ENCODE peak calls at places on chromosome 2, in seven cellular contexts. One of them, this sample, is unnamed.
A peak's percentile ranks its signal among the peaks of the same experiment; 100 is the strongest.

GRCh38 chr2:70962211-70962884 is 16.1 kb upstream of the ANKRD53 start:
- DNase-seq in tibial nerve: no peak
- DNase-seq in upper lobe of right lung: peak; percentile 49
- DNase-seq in GM12865: no peak
- DNase-seq in Panc1: no peak
- DNase-seq in astrocyte of the spinal cord: no peak
- DNase-seq in A549: no peak
- DNase-seq in this sample: no peak

GRCh38 chr2:111007757-111008688 is 112.7 kb upstream of the BCL2L11 start:
- DNase-seq in tibial nerve: no peak
- DNase-seq in upper lobe of right lung: no peak
- DNase-seq in GM12865: no peak
- DNase-seq in Panc1: no peak
- DNase-seq in astrocyte of the spinal cord: no peak
- DNase-seq in A549: peak; percentile 45
- DNase-seq in this sample: no peak

GRCh38 chr2:11903085-11903484 is 156.7 kb downstream of the LPIN1 start:
- DNase-seq in tibial nerve: no peak
- DNase-seq in upper lobe of right lung: no peak
- DNase-seq in GM12865: no peak
- DNase-seq in Panc1: no peak
- DNase-seq in astrocyte of the spinal cord: no peak
- DNase-seq in A549: no peak
- DNase-seq in this sample: no peak

GRCh38 chr2:230209422-230210051 is 10.2 kb downstream of the SP110 start:
- DNase-seq in tibial nerve: no peak
- DNase-seq in upper lobe of right lung: no peak
- DNase-seq in GM12865: peak; percentile 53
- DNase-seq in Panc1: no peak
- DNase-seq in astrocyte of the spinal cord: no peak
- DNase-seq in A549: no peak
- DNase-seq in this sample: no peak

GRCh38 chr2:120731175-120731574 is 4.5 kb upstream of the GLI2 start:
- DNase-seq in tibial nerve: no peak
- DNase-seq in upper lobe of right lung: no peak
- DNase-seq in GM12865: no peak
- DNase-seq in Panc1: no peak
- DNase-seq in astrocyte of the spinal cord: no peak
- DNase-seq in A549: no peak
- DNase-seq in this sample: no peak

GRCh38 chr2:64675860-64676259 is 22.1 kb upstream of the SERTAD2 start:
- DNase-seq in tibial nerve: no peak
- DNase-seq in upper lobe of right lung: no peak
- DNase-seq in GM12865: no peak
- DNase-seq in Panc1: peak; percentile 77
- DNase-seq in astrocyte of the spinal cord: no peak
- DNase-seq in A549: peak; percentile 32
- DNase-seq in this sample: no peak

GRCh38 chr2:152062130-152063091 is 36.4 kb downstream of the CACNB4 start:
- DNase-seq in tibial nerve: no peak
- DNase-seq in upper lobe of right lung: no peak
- DNase-seq in GM12865: peak; percentile 39
- DNase-seq in Panc1: no peak
- DNase-seq in astrocyte of the spinal cord: no peak
- DNase-seq in A549: peak; percentile 35
- DNase-seq in this sample: no peak

GRCh38 chr2:48607307-48608014 is 10.2 kb upstream of the GTF2A1L start:
- DNase-seq in tibial nerve: no peak
- DNase-seq in upper lobe of right lung: no peak
- DNase-seq in GM12865: no peak
- DNase-seq in Panc1: no peak
- DNase-seq in astrocyte of the spinal cord: peak; percentile 19
- DNase-seq in A549: no peak
- DNase-seq in this sample: peak; percentile 76

GRCh38 chr2:77579076-77579769 is 57.0 kb upstream of the LRRTM4 start:
- DNase-seq in tibial nerve: no peak
- DNase-seq in upper lobe of right lung: no peak
- DNase-seq in GM12865: no peak
- DNase-seq in Panc1: no peak
- DNase-seq in astrocyte of the spinal cord: no peak
- DNase-seq in A549: no peak
- DNase-seq in this sample: no peak

GRCh38 chr2:150142561-150142960 is 344.9 kb downstream of the RND3 start:
- DNase-seq in tibial nerve: no peak
- DNase-seq in upper lobe of right lung: no peak
- DNase-seq in GM12865: no peak
- DNase-seq in Panc1: no peak
- DNase-seq in astrocyte of the spinal cord: peak; percentile 84
- DNase-seq in A549: peak; percentile 45
- DNase-seq in this sample: no peak

GRCh38 chr2:237708491-237708890 is 81.1 kb downstream of the LRRFIP1 start:
- DNase-seq in tibial nerve: no peak
- DNase-seq in upper lobe of right lung: no peak
- DNase-seq in GM12865: no peak
- DNase-seq in Panc1: no peak
- DNase-seq in astrocyte of the spinal cord: no peak
- DNase-seq in A549: no peak
- DNase-seq in this sample: no peak

GRCh38 chr2:237705225-237705524 is 77.8 kb downstream of the LRRFIP1 start:
- DNase-seq in tibial nerve: no peak
- DNase-seq in upper lobe of right lung: no peak
- DNase-seq in GM12865: no peak
- DNase-seq in Panc1: no peak
- DNase-seq in astrocyte of the spinal cord: peak; percentile 59
- DNase-seq in A549: no peak
- DNase-seq in this sample: no peak

GRCh38 chr2:237706257-237706656 is 78.9 kb downstream of the LRRFIP1 start:
- DNase-seq in tibial nerve: no peak
- DNase-seq in upper lobe of right lung: no peak
- DNase-seq in GM12865: no peak
- DNase-seq in Panc1: no peak
- DNase-seq in astrocyte of the spinal cord: no peak
- DNase-seq in A549: no peak
- DNase-seq in this sample: no peak

GRCh38 chr2:237708961-237709360 is 81.6 kb downstream of the LRRFIP1 start:
- DNase-seq in tibial nerve: no peak
- DNase-seq in upper lobe of right lung: no peak
- DNase-seq in GM12865: no peak
- DNase-seq in Panc1: no peak
- DNase-seq in astrocyte of the spinal cord: no peak
- DNase-seq in A549: no peak
- DNase-seq in this sample: no peak

GRCh38 chr2:237707859-237708398 is 80.5 kb downstream of the LRRFIP1 start:
- DNase-seq in tibial nerve: no peak
- DNase-seq in upper lobe of right lung: no peak
- DNase-seq in GM12865: no peak
- DNase-seq in Panc1: no peak
- DNase-seq in astrocyte of the spinal cord: no peak
- DNase-seq in A549: no peak
- DNase-seq in this sample: no peak
- TF ChIP-seq CTCF in tibial nerve: no peak
- TF ChIP-seq CTCF in upper lobe of right lung: no peak
- TF ChIP-seq CTCF in GM12865: no peak
- TF ChIP-seq CTCF in Panc1: no peak
- TF ChIP-seq CTCF in astrocyte of the spinal cord: no peak
- TF ChIP-seq CTCF in A549: no peak
- TF ChIP-seq CTCF in this sample: no peak

GRCh38 chr2:205323929-205324328 is 358.4 kb upstream of the NRP2 start:
- DNase-seq in tibial nerve: no peak
- DNase-seq in upper lobe of right lung: no peak
- DNase-seq in GM12865: peak; percentile 10
- DNase-seq in Panc1: no peak
- DNase-seq in astrocyte of the spinal cord: no peak
- DNase-seq in A549: no peak
- DNase-seq in this sample: no peak
- TF ChIP-seq CTCF in tibial nerve: no peak
- TF ChIP-seq CTCF in upper lobe of right lung: peak; percentile 17
- TF ChIP-seq CTCF in GM12865: peak; percentile 37
- TF ChIP-seq CTCF in Panc1: peak; percentile 65
- TF ChIP-seq CTCF in astrocyte of the spinal cord: peak; percentile 56
- TF ChIP-seq CTCF in A549: no peak
- TF ChIP-seq CTCF in this sample: no peak

DNA sequence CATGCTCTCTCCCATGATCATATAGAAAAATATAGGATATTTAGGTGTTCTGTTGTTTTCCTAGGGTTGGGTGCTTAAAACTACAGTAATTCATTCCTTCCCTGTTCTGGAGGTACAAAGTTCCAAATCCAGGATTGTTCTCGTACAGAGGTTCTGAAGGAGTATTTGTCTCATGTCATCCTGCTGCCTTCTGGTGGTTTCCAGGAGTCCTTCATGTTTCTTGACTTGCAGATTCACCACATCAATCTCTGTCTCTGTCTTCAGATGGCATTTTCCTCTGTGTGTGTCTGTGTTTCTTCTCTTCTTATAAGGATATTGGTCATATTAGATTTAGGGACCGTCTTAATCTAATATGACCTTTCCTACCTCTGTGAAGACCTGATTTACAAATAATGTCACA is 397.9 kb downstream of the NYAP2 start:
- DNase-seq in tibial nerve: no peak
- DNase-seq in upper lobe of right lung: no peak
- DNase-seq in GM12865: no peak
- DNase-seq in Panc1: no peak
- DNase-seq in astrocyte of the spinal cord: no peak
- DNase-seq in A549: peak; percentile 11
- DNase-seq in this sample: no peak
- TF ChIP-seq CTCF in tibial nerve: no peak
- TF ChIP-seq CTCF in upper lobe of right lung: peak; percentile 32
- TF ChIP-seq CTCF in GM12865: no peak
- TF ChIP-seq CTCF in Panc1: peak; percentile 5
- TF ChIP-seq CTCF in astrocyte of the spinal cord: no peak
- TF ChIP-seq CTCF in A549: no peak
- TF ChIP-seq CTCF in this sample: no peak

DNA sequence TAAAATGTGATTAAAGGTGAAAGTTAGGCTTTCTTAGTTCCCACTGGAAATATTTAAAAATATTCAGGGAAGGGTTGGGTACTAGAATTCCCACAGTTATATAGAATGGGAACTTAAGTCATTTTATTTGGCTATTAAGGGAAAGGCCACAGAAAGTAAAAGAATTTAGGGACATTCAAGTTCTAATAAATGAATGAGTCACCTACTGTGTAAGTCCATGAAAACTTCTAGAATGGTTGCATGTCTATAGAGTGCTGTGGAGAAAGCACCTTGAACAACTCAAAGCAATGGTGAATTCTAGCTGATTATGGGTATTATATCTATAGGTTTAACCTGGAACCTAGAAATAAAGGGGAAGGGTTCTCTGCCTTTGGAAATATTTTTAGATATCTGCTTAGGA is 28.1 kb upstream of the SLC4A10 start:
- DNase-seq in tibial nerve: no peak
- DNase-seq in upper lobe of right lung: no peak
- DNase-seq in GM12865: no peak
- DNase-seq in Panc1: no peak
- DNase-seq in astrocyte of the spinal cord: no peak
- DNase-seq in A549: no peak
- DNase-seq in this sample: no peak
- TF ChIP-seq CTCF in tibial nerve: no peak
- TF ChIP-seq CTCF in upper lobe of right lung: no peak
- TF ChIP-seq CTCF in GM12865: no peak
- TF ChIP-seq CTCF in Panc1: no peak
- TF ChIP-seq CTCF in astrocyte of the spinal cord: no peak
- TF ChIP-seq CTCF in A549: no peak
- TF ChIP-seq CTCF in this sample: no peak

GRCh38 chr2:153871231-153872221 is at the start of gene GALNT13:
- DNase-seq in tibial nerve: no peak
- DNase-seq in upper lobe of right lung: peak; percentile 79
- DNase-seq in GM12865: no peak
- DNase-seq in Panc1: no peak
- DNase-seq in astrocyte of the spinal cord: peak; percentile 70
- DNase-seq in A549: peak; percentile 97
- DNase-seq in this sample: no peak
- TF ChIP-seq CTCF in tibial nerve: no peak
- TF ChIP-seq CTCF in upper lobe of right lung: no peak
- TF ChIP-seq CTCF in GM12865: no peak
- TF ChIP-seq CTCF in Panc1: no peak
- TF ChIP-seq CTCF in astrocyte of the spinal cord: no peak
- TF ChIP-seq CTCF in A549: peak; percentile 27
- TF ChIP-seq CTCF in this sample: no peak

GRCh38 chr2:43826305-43827250 is 12.1 kb downstream of the ABCG5 start:
- DNase-seq in tibial nerve: no peak
- DNase-seq in upper lobe of right lung: no peak
- DNase-seq in GM12865: no peak
- DNase-seq in Panc1: no peak
- DNase-seq in astrocyte of the spinal cord: no peak
- DNase-seq in A549: no peak
- DNase-seq in this sample: no peak
- TF ChIP-seq CTCF in tibial nerve: no peak
- TF ChIP-seq CTCF in upper lobe of right lung: no peak
- TF ChIP-seq CTCF in GM12865: no peak
- TF ChIP-seq CTCF in Panc1: no peak
- TF ChIP-seq CTCF in astrocyte of the spinal cord: no peak
- TF ChIP-seq CTCF in A549: no peak
- TF ChIP-seq CTCF in this sample: no peak

DNA sequence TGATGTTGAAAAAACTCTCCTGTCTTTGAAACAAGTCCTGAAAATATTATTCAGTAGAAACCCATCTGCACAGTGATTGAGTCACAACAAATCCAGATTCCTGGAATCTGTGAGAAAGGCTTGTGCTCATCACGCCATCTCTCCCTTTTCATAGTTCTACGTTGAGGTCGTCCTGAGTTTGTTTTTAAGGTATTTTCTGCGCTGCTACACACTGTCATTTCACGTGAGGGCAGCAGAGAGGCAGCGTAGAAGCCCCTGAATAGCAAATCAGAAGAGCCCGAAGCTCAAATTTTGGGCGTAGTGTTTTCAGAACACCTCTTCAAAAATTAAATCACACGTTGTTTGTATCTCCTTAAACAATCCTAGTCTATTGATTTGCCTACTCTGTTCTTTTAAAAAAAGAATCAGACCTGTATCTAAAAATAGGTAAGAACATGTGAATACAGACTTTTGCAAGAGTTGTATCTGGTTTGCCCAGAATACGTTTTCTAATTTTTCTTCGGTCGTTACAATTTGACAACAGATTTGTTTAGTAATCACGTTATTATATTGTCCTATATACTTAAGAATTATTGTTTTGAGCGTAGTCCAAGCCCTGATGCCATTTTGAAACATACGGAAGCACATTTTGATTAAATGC is 61.6 kb upstream of the SLC38A11 start:
- DNase-seq in tibial nerve: no peak
- DNase-seq in upper lobe of right lung: no peak
- DNase-seq in GM12865: peak; percentile 56
- DNase-seq in Panc1: peak; percentile 20
- DNase-seq in astrocyte of the spinal cord: peak; percentile 57
- DNase-seq in A549: peak; percentile 49
- DNase-seq in this sample: peak; percentile 39
- TF ChIP-seq CTCF in tibial nerve: no peak
- TF ChIP-seq CTCF in upper lobe of right lung: peak; percentile 56
- TF ChIP-seq CTCF in GM12865: peak; percentile 64
- TF ChIP-seq CTCF in Panc1: peak; percentile 77
- TF ChIP-seq CTCF in astrocyte of the spinal cord: peak; percentile 78
- TF ChIP-seq CTCF in A549: peak; percentile 71
- TF ChIP-seq CTCF in this sample: peak; percentile 63